ENCODE peak calls at places on chromosome 14, in five cellular contexts. H is lung; C is GM12865; V is stimulated activated CD4-positive, alpha-beta T cell treated with anti-CD3 and anti-CD28 coated beads, Interleukin-1b, Interleukin-23, amount 100 ng/mL, for 24 hours; U is fibroblast of mammary gland. X is an unnamed sample.

GRCh38 chr14:90698379-90698869 is 117.8 kb downstream of the TTC7B start:
- DNase-seq in H (no peak), C (no peak), V (no peak), U (peak; percentile 49), X (peak; percentile 58)

GRCh38 chr14:102840115-102840514 is 62.9 kb downstream of the TRAF3 start:
- DNase-seq in H (no peak), C (no peak), V (no peak), U (no peak), X (no peak)

GRCh38 chr14:61233436-61233956 is 47.6 kb downstream of the TMEM30B start:
- DNase-seq in H (no peak), C (peak; percentile 6), V (no peak), U (no peak), X (no peak)

GRCh38 chr14:54589076-54589475 is 22.1 kb downstream of the SAMD4A start:
- DNase-seq in H (no peak), C (no peak), V (no peak), U (peak; percentile 59), X (peak; percentile 69)

GRCh38 chr14:103542545-103543088 is 13.6 kb downstream of the TRMT61A start:
- DNase-seq in H (no peak), C (no peak), V (no peak), U (no peak), X (no peak)

GRCh38 chr14:31932675-31933074 is 144.4 kb upstream of the ARHGAP5 start:
- DNase-seq in H (no peak), C (no peak), V (no peak), U (no peak), X (no peak)

GRCh38 chr14:68584786-68585185 is 208.1 kb downstream of the ZFP36L1 start:
- DNase-seq in H (peak; percentile 50), C (no peak), V (no peak), U (no peak), X (no peak)

GRCh38 chr14:63770187-63770807 is 42.4 kb upstream of the SGPP1 start:
- DNase-seq in H (peak; percentile 40), C (peak; percentile 78), V (no peak), U (peak; percentile 66), X (peak; percentile 62)

GRCh38 chr14:52267501-52268190 is at the start of gene PTGDR:
- DNase-seq in H (no peak), C (no peak), V (no peak), U (peak; percentile 52), X (no peak)

GRCh38 chr14:68094158-68094557 is 274.6 kb downstream of the RAD51B start:
- DNase-seq in H (no peak), C (no peak), V (no peak), U (no peak), X (no peak)

GRCh38 chr14:45083622-45083978 is 316 bp upstream of the PRPF39 start:
- DNase-seq in H (no peak), C (no peak), V (no peak), U (no peak), X (no peak)

GRCh38 chr14:49306152-49306751 is 279.9 kb downstream of the RPS29 start:
- DNase-seq in H (no peak), C (peak; percentile 17), V (no peak), U (peak; percentile 46), X (peak; percentile 7)

GRCh38 chr14:20998139-20998538 is 954 bp upstream of the SLC39A2 start:
- DNase-seq in H (no peak), C (no peak), V (no peak), U (no peak), X (no peak)

GRCh38 chr14:68986926-68987652 is 8.0 kb upstream of the ACTN1 start:
- DNase-seq in H (no peak), C (no peak), V (no peak), U (no peak), X (peak; percentile 6)

GRCh38 chr14:89625208-89625987 is 208.4 kb upstream of the FOXN3 start:
- DNase-seq in H (no peak), C (no peak), V (no peak), U (no peak), X (no peak)

GRCh38 chr14:80714489-80714888 is 227.0 kb downstream of the CEP128 start:
- DNase-seq in H (no peak), C (no peak), V (no peak), U (no peak), X (no peak)

GRCh38 chr14:99321955-99322730 is 50.1 kb upstream of the BCL11B start:
- DNase-seq in H (no peak), C (no peak), V (no peak), U (no peak), X (no peak)

GRCh38 chr14:21308479-21309237 is 28.8 kb downstream of the RPGRIP1 start:
- DNase-seq in H (peak; percentile 89), C (peak; percentile 94), V (peak; percentile 36), U (peak; percentile 67), X (peak; percentile 23)

GRCh38 chr14:97705976-97706375 is 908.8 kb downstream of the VRK1 start:
- DNase-seq in H (no peak), C (peak; percentile 67), V (no peak), U (no peak), X (no peak)

GRCh38 chr14:51862171-51862838 is 1.9 kb downstream of the GNG2 start:
- DNase-seq in H (no peak), C (peak; percentile 56), V (no peak), U (peak; percentile 16), X (peak; percentile 19)

GRCh38 chr14:68795602-68796417 is 2.9 kb upstream of the ZFP36L1 start:
- DNase-seq in H (peak; percentile 80), C (peak; percentile 94), V (no peak), U (peak; percentile 65), X (peak; percentile 79)

GRCh38 chr14:46108228-46108627 is 543.4 kb downstream of the RPL10L start:
- DNase-seq in H (no peak), C (no peak), V (no peak), U (no peak), X (no peak)

GRCh38 chr14:33457617-33458016 is 493.3 kb downstream of the EGLN3 start:
- DNase-seq in H (no peak), C (no peak), V (no peak), U (no peak), X (no peak)

GRCh38 chr14:68322970-68323620 is 469.8 kb downstream of the ZFP36L1 start:
- DNase-seq in H (no peak), C (no peak), V (no peak), U (no peak), X (no peak)

GRCh38 chr14:72651081-72651480 is 242.8 kb downstream of the DPF3 start:
- DNase-seq in H (no peak), C (no peak), V (no peak), U (peak; percentile 28), X (peak; percentile 55)

GRCh38 chr14:104341532-104342434 is 203.4 kb downstream of the KIF26A start:
- DNase-seq in H (no peak), C (peak; percentile 45), V (no peak), U (peak; percentile 9), X (no peak)